ENCODE peak calls at places on chromosomes 2 and 18, in eight cellular contexts. K, I, U, D, O, B, E and X are unnamed samples.

GRCh38 chr2:66874411-66874810 is 439.5 kb downstream of the MEIS1 start:
- DNase-seq in K (no peak), I (no peak), U (no peak), D (no peak), O (no peak), B (no peak), E (no peak), X (no peak)

GRCh38 chr18:27315001-27315400 is 129.9 kb upstream of the CHST9 start:
- DNase-seq in K (no peak), I (no peak), U (no peak), D (no peak), O (no peak), B (no peak), E (no peak), X (no peak)

GRCh38 chr2:98895221-98895620 is 40.8 kb downstream of the CRACDL start:
- DNase-seq in K (no peak), I (no peak), U (no peak), D (no peak), O (no peak), B (no peak), E (no peak), X (no peak)

GRCh38 chr18:65628390-65628789 is 122.4 kb upstream of the CDH7 start:
- DNase-seq in K (no peak), I (no peak), U (no peak), D (no peak), O (no peak), B (no peak), E (no peak), X (no peak)

GRCh38 chr18:7032537-7032936 is 85.1 kb downstream of the LAMA1 start:
- DNase-seq in K (no peak), I (no peak), U (no peak), D (no peak), O (no peak), B (no peak), E (no peak), X (no peak)

GRCh38 chr18:59502222-59502898 is 143.3 kb upstream of the LMAN1 start:
- DNase-seq in K (no peak), I (no peak), U (no peak), D (peak), O (no peak), B (no peak), E (no peak), X (no peak)

GRCh38 chr2:110104025-110104771 is 11.4 kb downstream of the MALL start:
- DNase-seq in K (no peak), I (no peak), U (no peak), D (no peak), O (no peak), B (peak), E (no peak), X (no peak)

GRCh38 chr2:86027913-86028762 is 77.5 kb downstream of the POLR1A start:
- DNase-seq in K (no peak), I (no peak), U (no peak), D (no peak), O (peak), B (no peak), E (no peak), X (no peak)

GRCh38 chr2:101396352-101396717 is 9.0 kb upstream of the CREG2 start:
- DNase-seq in K (no peak), I (no peak), U (peak), D (no peak), O (no peak), B (peak), E (no peak), X (no peak)